ENCODE peak calls at places on chromosomes 3 and 15, in eight cellular contexts. T, L, M, P, K, R, V and W are unnamed samples.

GRCh38 chr3:34213481-34213880 is 415.1 kb downstream of the PDCD6IP start:
- DNase-seq in M (no peak), R (no peak), P (no peak), L (no peak), K (no peak), V (no peak), T (no peak), W (no peak)

GRCh38 chr15:81111510-81112375 is 22.3 kb upstream of the CFAP161 start:
- DNase-seq in L (peak; percentile 43), V (no peak), T (no peak), P (no peak), R (no peak), K (no peak), M (no peak), W (no peak)

GRCh38 chr3:188198760-188199327 is 44.9 kb downstream of the LPP start:
- DNase-seq in V (no peak), K (no peak), L (no peak), R (no peak), T (no peak), M (no peak), P (no peak), W (no peak)

GRCh38 chr3:23776352-23776891 is 29.3 kb upstream of the UBE2E1 start:
- DNase-seq in K (no peak), P (no peak), L (no peak), M (no peak), R (peak; percentile 16), V (peak; percentile 91), T (no peak), W (peak; percentile 55)

GRCh38 chr3:141305436-141305835 is 62.9 kb upstream of the ZBTB38 start:
- DNase-seq in R (no peak), M (peak; percentile 67), V (peak; percentile 47), L (no peak), P (no peak), T (no peak), K (no peak), W (no peak)

GRCh38 chr15:54273928-54274327 is 295.7 kb downstream of the UNC13C start:
- DNase-seq in L (no peak), V (no peak), P (no peak), K (no peak), T (no peak), M (no peak), R (no peak), W (no peak)

GRCh38 chr15:39657714-39658113 is 76.8 kb downstream of the THBS1 start:
- DNase-seq in P (no peak), K (no peak), V (peak; percentile 44), R (no peak), L (no peak), T (no peak), M (no peak), W (no peak)

GRCh38 chr15:97961067-97961954 is 808 bp downstream of the ARRDC4 start:
- DNase-seq in R (peak; percentile 69), M (peak; percentile 62), T (peak; percentile 18), K (peak; percentile 1), V (peak; percentile 59), P (no peak), L (no peak), W (no peak)

GRCh38 chr15:99090011-99090699 is 14.7 kb upstream of the SYNM start:
- DNase-seq in V (no peak), M (no peak), L (peak; percentile 64), R (no peak), P (no peak), T (no peak), K (no peak), W (no peak)

GRCh38 chr3:123708531-123708930 is 123.7 kb upstream of the HACD2 start:
- DNase-seq in V (no peak), P (no peak), R (no peak), K (no peak), L (no peak), M (no peak), T (no peak), W (no peak)

GRCh38 chr15:93164409-93164808 is 75.4 kb upstream of the RGMA start:
- DNase-seq in L (no peak), K (no peak), R (no peak), M (no peak), P (no peak), T (no peak), V (no peak), W (no peak)

GRCh38 chr3:157115069-157116006 is 44.6 kb downstream of the CCNL1 start:
- DNase-seq in M (no peak), P (no peak), L (no peak), V (no peak), T (no peak), R (no peak), K (no peak), W (no peak)

GRCh38 chr3:168828943-168829342 is 733.2 kb upstream of the GOLIM4 start:
- DNase-seq in T (no peak), K (no peak), P (no peak), R (no peak), L (no peak), V (no peak), M (no peak), W (no peak)

GRCh38 chr3:53255360-53255774 is 455 bp downstream of the TKT start:
- DNase-seq in V (peak; percentile 51), M (no peak), L (peak; percentile 74), T (no peak), K (no peak), R (no peak), P (no peak), W (no peak)

GRCh38 chr15:100981086-100981485 is 61.9 kb downstream of the LRRK1 start:
- DNase-seq in P (no peak), K (no peak), M (no peak), L (no peak), T (no peak), R (no peak), V (no peak), W (no peak)

GRCh38 chr3:181212271-181212670 is 222.7 kb upstream of the DNAJC19 start:
- DNase-seq in V (no peak), T (no peak), M (no peak), L (no peak), R (no peak), K (no peak), P (no peak), W (no peak)

GRCh38 chr3:111087924-111088469 is 16.4 kb downstream of the NECTIN3 start:
- DNase-seq in P (no peak), K (no peak), R (no peak), M (no peak), V (no peak), T (no peak), L (no peak), W (no peak)

GRCh38 chr3:124032351-124032880 is 40.5 kb upstream of the ROPN1 start:
- DNase-seq in V (peak; percentile 24), M (no peak), P (peak; percentile 46), R (peak; percentile 45), L (no peak), T (no peak), K (no peak), W (no peak)

GRCh38 chr3:39882111-39882510 is 72.7 kb downstream of the MYRIP start:
- DNase-seq in M (no peak), T (no peak), V (no peak), P (no peak), R (no peak), K (no peak), L (no peak), W (no peak)

GRCh38 chr3:161423911-161424522 is 52.7 kb upstream of the SPTSSB start:
- DNase-seq in R (no peak), P (no peak), K (peak; percentile 34), M (no peak), V (peak; percentile 80), L (no peak), T (no peak), W (no peak)

DNA sequence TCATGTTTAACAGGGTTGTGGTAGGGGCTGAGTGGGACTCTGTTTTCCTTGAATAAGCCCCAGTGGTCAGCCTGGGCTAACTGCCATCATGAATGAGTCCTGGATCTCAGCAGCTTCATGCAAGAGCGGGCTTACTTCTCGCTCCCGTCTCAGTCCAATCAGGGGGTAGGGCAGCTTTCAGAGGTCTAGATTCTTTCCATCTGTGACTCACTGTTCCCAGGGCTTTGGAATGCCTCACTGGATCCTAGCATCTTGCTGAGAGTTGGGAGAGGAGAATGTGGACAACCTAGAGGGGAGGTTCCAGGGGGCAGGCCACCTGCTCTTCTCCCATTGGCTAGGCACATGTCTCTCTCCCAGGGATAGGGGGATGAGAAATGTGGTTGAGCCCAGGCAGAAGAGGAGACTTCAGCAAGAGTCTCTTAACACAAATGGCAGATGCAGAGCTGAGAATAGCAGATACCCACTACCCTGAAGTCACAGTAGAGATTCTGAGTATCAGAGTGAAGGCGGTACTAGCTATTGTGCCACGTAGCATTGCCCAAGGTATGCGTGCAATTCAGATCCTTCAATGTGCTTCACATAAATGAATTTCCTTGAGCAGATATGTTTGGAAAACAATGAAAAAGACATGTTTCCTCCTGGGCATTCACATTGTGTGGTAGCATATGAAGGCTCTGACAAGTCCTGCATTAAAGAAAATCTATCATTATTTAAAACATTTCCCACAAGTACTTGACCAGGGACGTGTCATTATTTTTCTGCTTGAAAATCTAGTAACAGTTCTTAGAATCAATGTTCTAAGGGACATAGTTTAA is 257.7 kb upstream of the PROK2 start:
- DNase-seq in V (peak; percentile 81), R (no peak), L (no peak), T (no peak), K (no peak), P (no peak), M (peak; percentile 24), W (peak; percentile 90)
- H3K27me3 ChIP-seq in V (peaks cover 5% of the 10 kb centered on the region), R (no peaks in the 10 kb centered on the region), L (no peaks in the 10 kb centered on the region), T (no peaks in the 10 kb centered on the region), K (peaks cover 4% of the 10 kb centered on the region), P (no peaks in the 10 kb centered on the region), M (no peaks in the 10 kb centered on the region), W (peaks cover 6% of the 10 kb centered on the region)

DNA sequence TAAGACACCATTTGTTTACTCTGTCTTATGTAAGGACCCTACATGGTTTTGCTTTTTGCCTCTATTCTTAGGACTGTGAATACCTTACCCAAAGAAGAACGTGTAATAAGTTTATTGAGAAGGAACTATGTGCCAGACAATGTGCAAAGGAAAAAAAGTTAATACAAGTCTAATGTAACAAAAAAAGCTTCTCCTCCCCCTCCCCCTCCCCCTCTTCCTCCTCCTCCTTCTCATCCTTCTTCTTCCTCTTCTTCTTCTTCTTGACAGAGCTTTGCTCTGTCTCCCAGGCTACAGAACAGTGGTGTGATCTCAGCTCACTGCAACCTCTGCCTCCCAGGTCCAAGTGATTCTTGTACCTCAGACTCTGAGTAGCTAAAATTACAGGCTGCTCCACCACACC is 50.9 kb upstream of the MITF start:
- DNase-seq in P (no peak), T (no peak), L (no peak), V (no peak), K (no peak), R (no peak), M (no peak), W (no peak)
- H3K27me3 ChIP-seq in P (no peaks in the 10 kb centered on the region), T (no peaks in the 10 kb centered on the region), L (no peaks in the 10 kb centered on the region), V (no peaks in the 10 kb centered on the region), K (peaks cover 6% of the 10 kb centered on the region), R (no peaks in the 10 kb centered on the region), M (no peaks in the 10 kb centered on the region), W (no peaks in the 10 kb centered on the region)

DNA sequence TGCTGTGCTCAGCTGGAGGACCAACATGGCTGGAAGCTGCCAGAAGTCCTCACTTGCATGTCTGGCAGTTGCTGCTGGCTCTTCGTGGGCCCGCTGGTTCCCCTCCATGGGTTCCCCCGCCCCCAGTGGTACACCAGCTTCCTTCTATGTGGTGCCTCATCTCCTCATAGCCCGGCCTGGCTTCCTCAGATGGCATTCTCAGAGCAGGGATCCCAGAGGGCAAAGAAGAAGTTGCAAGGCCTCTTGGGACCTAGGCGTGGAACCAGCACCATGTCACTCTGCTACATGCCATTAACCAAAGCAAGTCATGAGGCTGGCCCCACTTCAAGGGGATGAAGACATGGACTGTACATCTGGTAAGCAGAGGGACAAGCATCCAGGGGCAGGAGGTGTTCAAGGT is 2.9 kb upstream of the CFAP92 start:
- DNase-seq in K (no peak), M (no peak), V (no peak), L (no peak), P (no peak), R (no peak), T (no peak), W (no peak)
- H3K27me3 ChIP-seq in K (no peaks in the 10 kb centered on the region), M (peaks cover 36% of the 10 kb centered on the region), V (peaks cover 79% of the 10 kb centered on the region), L (no peaks in the 10 kb centered on the region), P (peaks cover 17% of the 10 kb centered on the region), R (peaks cover 20% of the 10 kb centered on the region), T (no peaks in the 10 kb centered on the region), W (peaks cover 57% of the 10 kb centered on the region)

GRCh38 chr3:184260571-184261269 is 633 bp downstream of the CAMK2N2 start:
- DNase-seq in K (no peak), V (peak; percentile 4), T (no peak), R (no peak), P (no peak), M (no peak), L (no peak), W (no peak)
- H3K27me3 ChIP-seq in K (no peaks in the 10 kb centered on the region), V (peaks cover 6% of the 10 kb centered on the region), T (peaks cover 4% of the 10 kb centered on the region), R (peaks cover 68% of the 10 kb centered on the region), P (peaks cover 39% of the 10 kb centered on the region), M (peaks cover 15% of the 10 kb centered on the region), L (peaks cover 3% of the 10 kb centered on the region), W (peaks cover 34% of the 10 kb centered on the region)